ENCODE peak calls at places on chromosomes 13 and 19, in eight cellular contexts. O is WTC11, E is AG04449, F is stomach, X is activated B cell treated with CpG ODN at 0.5 μM for 24 hours, B is endothelial cell, P is HepG2, M is BE2C. A is an unnamed sample.

GRCh38 chr19:58474291-58474996 is 1.7 kb upstream of the ZNF446 start:
- DNase-seq in O (no peak), E (peak), F (no peak), X (no peak), B (no peak), P (no peak), M (no peak), A (no peak)

GRCh38 chr19:54106716-54107115 is 4.1 kb downstream of the NDUFA3 start:
- DNase-seq in O (no peak), E (no peak), F (no peak), X (no peak), B (no peak), P (no peak), M (no peak), A (no peak)

GRCh38 chr19:27972291-27973040 is 1240.5 kb downstream of the UQCRFS1 start:
- DNase-seq in O (no peak), E (no peak), F (no peak), X (no peak), B (no peak), P (no peak), M (no peak), A (no peak)

GRCh38 chr13:36973621-36974268 is 25.4 kb downstream of the ALG5 start:
- DNase-seq in O (no peak), E (no peak), F (no peak), X (no peak), B (no peak), P (no peak), M (no peak), A (no peak)

GRCh38 chr19:2475702-2476450 is at the start of gene GADD45B:
- DNase-seq in O (peak), E (peak), F (peak), X (peak), B (peak), P (peak), M (peak), A (peak)

GRCh38 chr19:17358395-17358794 is 18.7 kb downstream of the PLVAP start:
- DNase-seq in O (no peak), E (no peak), F (no peak), X (no peak), B (no peak), P (no peak), M (no peak), A (no peak)

GRCh38 chr13:92510416-92510815 is 716.2 kb upstream of the GPC6 start:
- DNase-seq in O (no peak), E (no peak), F (no peak), X (no peak), B (no peak), P (no peak), M (no peak), A (no peak)

GRCh38 chr13:110421696-110422395 is 114.8 kb downstream of the COL4A2 start:
- DNase-seq in O (no peak), E (no peak), F (no peak), X (no peak), B (no peak), P (no peak), M (no peak), A (no peak)

GRCh38 chr13:73633817-73634449 is 500.3 kb downstream of the KLF12 start:
- DNase-seq in O (no peak), E (no peak), F (no peak), X (no peak), B (no peak), P (no peak), M (no peak), A (no peak)

GRCh38 chr13:44004881-44005280 is 125.2 kb downstream of the LACC1 start:
- DNase-seq in O (no peak), E (peak), F (no peak), X (no peak), B (no peak), P (no peak), M (no peak), A (no peak)

GRCh38 chr13:41411536-41411935 is 45.8 kb upstream of the RGCC start:
- DNase-seq in O (peak), E (peak), F (no peak), X (no peak), B (peak), P (peak), M (no peak), A (peak)

GRCh38 chr13:42553098-42554046 is 20.6 kb upstream of the TNFSF11 start:
- DNase-seq in O (no peak), E (peak), F (no peak), X (no peak), B (no peak), P (no peak), M (no peak), A (no peak)

GRCh38 chr13:51502206-51502651 is 49.4 kb upstream of the INTS6 start:
- DNase-seq in O (no peak), E (no peak), F (no peak), X (no peak), B (no peak), P (no peak), M (no peak), A (no peak)

GRCh38 chr19:29779921-29780320 is 31.9 kb upstream of the CCNE1 start:
- DNase-seq in O (peak), E (no peak), F (no peak), X (no peak), B (no peak), P (no peak), M (no peak), A (no peak)

GRCh38 chr19:10871711-10872550 is 578 bp downstream of the CARM1 start:
- DNase-seq in O (peak), E (no peak), F (peak), X (peak), B (peak), P (no peak), M (peak), A (peak)

GRCh38 chr19:51192689-51193088 is 32.2 kb upstream of the CD33 start:
- DNase-seq in O (no peak), E (no peak), F (no peak), X (no peak), B (no peak), P (no peak), M (no peak), A (no peak)

GRCh38 chr19:5282926-5283325 is 57.7 kb downstream of the PTPRS start:
- DNase-seq in O (no peak), E (no peak), F (no peak), X (no peak), B (no peak), P (no peak), M (no peak), A (no peak)

GRCh38 chr19:41997121-41997850 is 3.3 kb upstream of the ATP1A3 start:
- DNase-seq in O (peak), E (no peak), F (peak), X (peak), B (peak), P (no peak), M (peak), A (peak)

GRCh38 chr13:31639443-31640163 is 99.7 kb upstream of the RXFP2 start:
- DNase-seq in O (no peak), E (no peak), F (no peak), X (no peak), B (no peak), P (no peak), M (no peak), A (no peak)

GRCh38 chr13:72163671-72164070 is 296.7 kb upstream of the DACH1 start:
- DNase-seq in O (no peak), E (no peak), F (no peak), X (no peak), B (no peak), P (no peak), M (no peak), A (no peak)

GRCh38 chr13:81133066-81133465 is 792.1 kb upstream of the SPRY2 start:
- DNase-seq in O (no peak), E (no peak), F (no peak), X (no peak), B (no peak), P (no peak), M (no peak), A (no peak)

GRCh38 chr13:49635599-49636433 is 7.5 kb downstream of the ARL11 start:
- DNase-seq in O (no peak), E (no peak), F (peak), X (no peak), B (no peak), P (peak), M (no peak), A (no peak)

GRCh38 chr19:47049307-47049700 is 880 bp upstream of the TMEM160 start:
- DNase-seq in O (no peak), E (peak), F (no peak), X (no peak), B (no peak), P (no peak), M (no peak), A (no peak)

GRCh38 chr13:58043971-58044370 is 412.4 kb downstream of the PCDH17 start:
- DNase-seq in O (no peak), E (no peak), F (no peak), X (no peak), B (no peak), P (no peak), M (no peak), A (no peak)

GRCh38 chr19:49475995-49476880 is 2.2 kb downstream of the FLT3LG start:
- DNase-seq in O (peak), E (no peak), F (no peak), X (no peak), B (peak), P (no peak), M (peak), A (peak)

GRCh38 chr19:19436137-19436691 is 30.7 kb downstream of the GATAD2A start:
- DNase-seq in O (no peak), E (no peak), F (no peak), X (no peak), B (no peak), P (no peak), M (no peak), A (no peak)

GRCh38 chr13:53310786-53311185 is 282.2 kb downstream of the OLFM4 start:
- DNase-seq in O (no peak), E (no peak), F (no peak), X (no peak), B (no peak), P (no peak), M (no peak), A (no peak)

DNA sequence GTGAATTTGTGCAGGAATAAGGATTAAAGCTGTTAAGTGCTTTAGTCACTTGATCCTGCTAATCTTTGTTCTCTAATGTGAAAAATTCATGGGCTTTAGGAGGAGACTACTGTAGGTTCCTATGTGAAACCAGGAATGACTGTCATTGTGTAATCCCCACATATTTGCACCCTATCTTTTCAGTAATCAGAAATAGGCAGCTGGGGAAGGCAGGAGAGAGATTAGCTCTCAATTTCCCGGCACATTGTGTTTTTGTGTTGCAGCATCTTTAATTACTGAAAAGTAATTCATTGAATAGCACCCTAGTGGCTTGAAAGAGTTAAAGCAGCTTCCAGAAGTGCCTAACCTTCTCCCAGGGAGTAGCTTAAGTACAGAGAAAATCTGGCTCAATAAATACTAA is 282.9 kb downstream of the OLFM4 start:
- DNase-seq in O (no peak), E (no peak), F (no peak), X (no peak), B (no peak), P (no peak), M (no peak), A (no peak)
- TF ChIP-seq CTCF in O (no peak), E (no peak), F (no peak), X (no peak), B (peak), P (no peak), M (no peak), A (peak)

GRCh38 chr19:8363803-8364771 is at the start of gene ANGPTL4:
- DNase-seq in O (peak), E (no peak), F (peak), X (no peak), B (peak), P (no peak), M (peak), A (peak)
- TF ChIP-seq CTCF in O (no peak), E (peak), F (no peak), X (no peak), B (no peak), P (peak), M (no peak), A (no peak)

DNA sequence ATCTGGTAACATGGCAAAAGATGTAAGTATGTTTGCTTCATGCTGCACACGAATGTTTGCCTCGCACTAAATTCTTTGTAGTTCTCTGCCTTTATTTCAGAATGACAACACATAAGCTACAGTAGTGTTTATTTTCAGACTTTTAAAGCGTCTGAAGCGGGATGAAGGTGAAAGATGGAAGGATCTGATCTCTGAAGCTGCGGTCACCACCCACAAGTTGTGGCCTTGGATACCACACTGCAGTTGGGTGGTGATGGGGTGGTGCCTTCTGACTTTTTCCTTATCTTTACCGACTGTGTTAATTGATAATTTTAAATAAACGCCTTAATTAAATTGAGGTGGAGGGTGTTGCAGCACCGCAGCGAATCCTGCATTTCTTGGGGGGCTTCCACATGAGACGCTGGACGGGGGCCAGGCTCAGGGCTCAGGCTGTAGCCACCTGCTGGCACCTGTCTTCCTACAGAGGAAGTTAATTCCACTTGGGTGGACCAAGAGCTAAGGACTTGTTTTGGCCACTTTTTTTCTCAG is 1.3 kb downstream of the TFDP1 start:
- DNase-seq in O (no peak), E (no peak), F (peak), X (no peak), B (no peak), P (no peak), M (no peak), A (no peak)
- TF ChIP-seq CTCF in O (no peak), E (no peak), F (no peak), X (no peak), B (no peak), P (no peak), M (peak), A (no peak)

GRCh38 chr13:100495455-100495854 is 93.1 kb downstream of the GGACT start:
- DNase-seq in O (no peak), E (no peak), F (no peak), X (no peak), B (no peak), P (no peak), M (no peak), A (no peak)

GRCh38 chr13:100490692-100491091 is 97.9 kb downstream of the GGACT start:
- DNase-seq in O (peak), E (no peak), F (no peak), X (no peak), B (no peak), P (no peak), M (no peak), A (peak)

GRCh38 chr13:100493418-100493817 is 95.2 kb downstream of the GGACT start:
- DNase-seq in O (no peak), E (no peak), F (no peak), X (no peak), B (no peak), P (no peak), M (no peak), A (no peak)

DNA sequence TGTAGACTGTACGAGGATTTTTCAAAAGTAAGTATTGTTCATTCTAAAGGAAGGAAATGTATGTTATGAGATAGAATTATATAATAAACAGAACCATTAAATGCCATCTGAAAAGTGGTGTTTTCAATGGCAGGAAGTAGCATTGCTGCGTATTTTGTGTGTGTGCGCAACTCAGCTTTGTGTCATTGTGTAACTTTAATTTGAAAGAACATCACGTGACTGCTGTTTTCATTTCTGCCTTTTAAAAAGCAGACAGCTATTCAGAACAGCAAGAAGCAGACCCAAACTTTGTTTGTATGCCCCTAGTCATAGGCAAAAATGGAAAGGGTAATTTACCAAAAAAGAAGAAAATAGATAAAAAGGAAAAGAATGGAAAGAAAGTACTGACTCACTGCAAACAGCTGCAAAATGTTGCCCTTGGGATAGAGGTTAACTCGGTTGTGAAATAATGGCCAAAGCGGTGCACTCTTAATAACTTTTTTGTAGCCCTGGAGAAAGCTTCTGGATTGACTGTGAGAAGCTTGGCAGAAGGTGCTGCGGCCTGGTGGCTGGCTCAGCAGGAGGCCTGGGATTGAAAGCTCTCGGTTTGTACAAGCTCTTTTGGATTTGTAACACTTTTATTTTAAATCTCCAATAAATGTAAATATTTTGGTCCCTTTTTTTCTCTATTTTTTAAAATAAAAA is 97.3 kb downstream of the GGACT start:
- DNase-seq in O (no peak), E (no peak), F (no peak), X (no peak), B (no peak), P (no peak), M (no peak), A (no peak)
- TF ChIP-seq CTCF in O (no peak), E (no peak), F (no peak), X (no peak), B (no peak), P (no peak), M (no peak), A (no peak)

DNA sequence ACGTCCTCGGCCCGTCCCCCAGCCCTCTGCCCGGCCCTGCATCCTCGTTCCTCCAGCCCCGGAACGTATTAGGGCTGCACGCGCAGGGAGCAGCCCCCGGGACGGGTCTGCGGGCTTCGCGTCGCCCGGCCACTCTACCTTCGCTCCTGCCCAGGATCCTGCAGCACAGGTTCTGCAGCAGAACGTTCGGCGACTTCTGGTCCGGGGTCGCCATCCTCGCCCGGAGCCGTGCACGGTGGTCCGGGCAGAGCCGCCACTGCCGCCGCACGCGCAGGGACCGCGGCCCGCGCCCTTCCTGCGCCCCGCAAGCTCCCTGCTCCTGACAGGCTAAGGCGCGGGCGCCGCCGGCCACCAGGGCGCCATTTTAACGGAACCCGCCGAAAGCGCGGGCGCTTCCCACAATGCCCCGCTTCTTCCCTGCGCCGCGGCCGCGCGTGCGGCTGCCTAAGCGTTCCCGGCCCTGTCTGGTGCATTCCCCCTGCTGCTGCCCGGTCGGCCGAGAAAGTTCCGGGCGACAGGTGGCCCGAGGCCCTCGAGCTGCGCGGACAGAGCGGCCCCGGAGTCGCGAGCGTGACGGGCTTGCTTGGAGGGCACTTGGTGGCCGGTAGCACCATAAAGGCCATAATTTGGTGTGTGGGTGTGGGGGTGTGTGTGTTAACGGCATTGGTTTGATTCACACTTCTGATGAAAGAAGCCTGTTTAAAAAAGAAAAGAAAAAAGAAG is at the start of gene TUBGCP3:
- DNase-seq in O (peak), E (no peak), F (peak), X (peak), B (peak), P (peak), M (peak), A (peak)
- TF ChIP-seq CTCF in O (no peak), E (no peak), F (no peak), X (no peak), B (no peak), P (no peak), M (no peak), A (no peak)

DNA sequence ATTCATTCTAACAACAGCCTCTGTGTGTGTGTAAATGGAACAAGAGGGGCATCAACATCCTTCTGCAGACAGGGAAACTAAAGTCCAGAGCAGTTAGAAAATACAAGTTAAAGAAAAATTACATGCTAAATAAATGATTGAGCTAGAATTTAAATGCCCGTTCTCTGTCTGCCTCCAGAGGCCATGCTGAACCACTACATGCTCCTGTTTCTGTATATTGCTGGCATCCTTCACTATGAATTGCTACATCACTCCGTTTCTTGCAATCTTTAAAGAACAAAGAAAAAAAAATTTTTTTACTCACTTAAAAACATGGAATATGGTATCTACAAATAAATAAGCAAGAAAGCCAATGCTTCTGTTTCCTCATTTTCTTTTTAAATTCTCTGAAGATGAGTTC is 47.9 kb downstream of the DCT start:
- DNase-seq in O (no peak), E (no peak), F (no peak), X (no peak), B (no peak), P (no peak), M (no peak), A (no peak)
- TF ChIP-seq CTCF in O (no peak), E (no peak), F (no peak), X (no peak), B (no peak), P (no peak), M (peak), A (no peak)

GRCh38 chr19:38555200-38555599 is 62.6 kb downstream of the MAP4K1 start:
- DNase-seq in O (no peak), E (no peak), F (no peak), X (no peak), B (no peak), P (no peak), M (no peak), A (no peak)

GRCh38 chr19:38557205-38557799 is 60.5 kb downstream of the MAP4K1 start:
- DNase-seq in O (no peak), E (no peak), F (peak), X (no peak), B (no peak), P (no peak), M (no peak), A (no peak)

GRCh38 chr19:38554676-38555141 is 63.0 kb downstream of the MAP4K1 start:
- DNase-seq in O (no peak), E (no peak), F (no peak), X (no peak), B (no peak), P (no peak), M (no peak), A (no peak)

GRCh38 chr19:38559428-38560401 is 58.0 kb downstream of the MAP4K1 start:
- DNase-seq in O (no peak), E (no peak), F (no peak), X (no peak), B (no peak), P (no peak), M (no peak), A (no peak)

GRCh38 chr19:38556521-38557174 is 61.1 kb downstream of the MAP4K1 start:
- DNase-seq in O (no peak), E (no peak), F (no peak), X (no peak), B (no peak), P (no peak), M (no peak), A (no peak)
- TF ChIP-seq CTCF in O (no peak), E (no peak), F (no peak), X (no peak), B (no peak), P (no peak), M (peak), A (no peak)

A was measured in nephron progenitor cell.